ENCODE peak calls at places on chromosomes 4 and X, in ten cellular contexts. L is body of pancreas, M is transverse colon, D is sigmoid colon, Z is HCT116, G is Peyer's patch, O is ovary, W is esophagus muscularis mucosa, S is A549, V is GM12878. Q is an unnamed sample. For H3K4me1, the result is how much of the 10 kb centered on the place peaks cover.

GRCh38 chr4:61380865-61381264 is 180.7 kb downstream of the ADGRL3 start:
- DNase-seq in G (no peak), W (no peak), D (no peak), S (no peak), V (no peak), Z (no peak), M (no peak), O (no peak), L (no peak), Q (no peak)

GRCh38 chrX:40207626-40208025 is 109.9 kb upstream of the BCOR start:
- DNase-seq in M (no peak), Z (no peak), D (no peak), V (no peak), S (no peak), L (no peak), G (no peak), O (no peak), W (no peak), Q (no peak)

GRCh38 chrX:154458954-154459829 is 1.1 kb downstream of the PLXNA3 start:
- DNase-seq in V (no peak), D (no peak), S (no peak), O (no peak), M (peak), G (no peak), Z (no peak), W (no peak), L (no peak), Q (peak)

GRCh38 chr4:3401436-3402171 is 40.2 kb upstream of the HGFAC start:
- DNase-seq in D (peak), V (no peak), M (no peak), G (no peak), W (no peak), S (no peak), O (peak), L (no peak), Z (no peak), Q (peak)

GRCh38 chrX:101550825-101551767 is 749 bp downstream of the ARMCX1 start:
- DNase-seq in M (no peak), W (no peak), L (peak), V (no peak), O (peak), G (no peak), S (no peak), Z (no peak), D (peak), Q (peak)

GRCh38 chr4:2136736-2137135 is 77.6 kb downstream of the NAT8L start:
- DNase-seq in M (no peak), G (no peak), W (no peak), D (no peak), L (peak), Z (no peak), O (no peak), V (no peak), S (no peak), Q (no peak)

GRCh38 chr4:24729041-24729730 is 66.2 kb upstream of the SOD3 start:
- DNase-seq in Z (no peak), O (no peak), L (no peak), M (no peak), W (no peak), G (no peak), D (no peak), V (no peak), S (no peak), Q (no peak)

GRCh38 chr4:24470681-24471622 is 113.4 kb downstream of the DHX15 start:
- DNase-seq in V (no peak), L (peak), M (peak), D (peak), Z (no peak), S (no peak), O (peak), G (no peak), W (no peak), Q (peak)

GRCh38 chrX:78104447-78105176 is 564 bp downstream of the PGK1 start:
- DNase-seq in V (no peak), G (peak), L (peak), Z (no peak), M (peak), W (no peak), S (peak), O (peak), D (peak), Q (peak)

GRCh38 chr4:56931924-56932323 is 24.2 kb downstream of the REST start:
- DNase-seq in W (no peak), Z (no peak), O (no peak), V (no peak), S (no peak), M (no peak), L (no peak), D (no peak), G (no peak), Q (no peak)
- H3K4me1 ChIP-seq in W (under half), Z (under half), O (under half), V (under half), S (under half), M (under half), L (under half), D (under half), G (under half), Q (under half)

GRCh38 chr4:74793757-74794340 is 474 bp downstream of the BTC start:
- DNase-seq in D (peak), S (peak), L (peak), O (peak), M (peak), V (no peak), G (no peak), W (no peak), Z (no peak), Q (peak)
- TF ChIP-seq POLR2A in D (no peak), S (no peak), L (peak), O (no peak), M (peak), V (no peak), G (peak), W (no peak), Z (peak), Q (no peak)

DNA sequence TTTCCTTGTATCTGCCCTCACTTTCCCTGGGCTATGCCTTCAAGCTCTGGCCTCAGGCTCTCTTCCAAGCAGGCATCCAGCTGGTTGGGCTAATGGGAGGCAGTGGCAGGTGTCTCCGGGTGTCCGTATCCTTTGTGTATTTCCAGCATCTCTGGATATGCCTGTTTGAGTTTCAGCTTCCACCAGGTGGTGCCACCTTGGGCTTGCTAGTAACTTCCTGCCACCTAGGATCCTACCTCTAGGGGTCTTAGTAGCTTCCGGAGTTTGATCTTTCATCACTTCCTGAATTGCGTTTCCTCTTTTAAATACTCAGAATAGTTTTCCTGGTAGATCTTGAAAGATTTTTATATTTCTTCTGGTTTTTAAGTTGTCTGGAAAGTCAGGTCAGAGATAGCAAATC is 23.2 kb upstream of the ANOS1 start:
- DNase-seq in S (no peak), D (no peak), L (no peak), V (no peak), M (no peak), Z (no peak), G (no peak), W (no peak), O (no peak), Q (no peak)
- TF ChIP-seq CTCF in S (no peak), D (no peak), L (no peak), V (no peak), M (no peak), Z (no peak), G (no peak), W (no peak), O (no peak), Q (no peak)

GRCh38 chr4:147780137-147780777 is 48.4 kb downstream of the ARHGAP10 start:
- DNase-seq in O (no peak), V (peak), G (no peak), L (no peak), S (no peak), Z (no peak), W (no peak), M (peak), D (no peak), Q (no peak)
- H3K4me1 ChIP-seq in O (under half), V (under half), G (under half), L (under half), S (under half), Z (half or more), W (half or more), M (under half), D (half or more), Q (under half)

GRCh38 chr4:40196724-40197281 is at the start of gene RHOH:
- DNase-seq in L (no peak), Z (no peak), W (no peak), G (peak), S (no peak), D (no peak), M (peak), V (no peak), O (no peak), Q (no peak)
- TF ChIP-seq POLR2A in L (peak), Z (no peak), W (peak), G (peak), S (no peak), D (no peak), M (peak), V (peak), O (no peak), Q (no peak)

GRCh38 chr4:173415885-173416658 is 17.2 kb upstream of the SCRG1 start:
- DNase-seq in V (no peak), Z (no peak), S (no peak), W (no peak), M (peak), G (no peak), L (peak), D (peak), O (no peak), Q (no peak)
- TF ChIP-seq CTCF in V (no peak), Z (no peak), S (no peak), W (peak), M (no peak), G (no peak), L (no peak), D (no peak), O (no peak), Q (no peak)

GRCh38 chr4:10178763-10179162 is 62.2 kb upstream of the WDR1 start:
- DNase-seq in M (no peak), L (no peak), G (no peak), D (no peak), S (no peak), V (no peak), O (no peak), Z (no peak), W (no peak), Q (no peak)
- H3K4me1 ChIP-seq in M (under half), L (under half), G (under half), D (under half), S (under half), V (under half), O (under half), Z (under half), W (under half), Q (under half)

GRCh38 chr4:178612725-178613124 is 1170.5 kb upstream of the AGA start:
- DNase-seq in O (no peak), Z (no peak), W (no peak), M (no peak), V (no peak), L (no peak), D (no peak), G (no peak), S (no peak), Q (no peak)

DNA sequence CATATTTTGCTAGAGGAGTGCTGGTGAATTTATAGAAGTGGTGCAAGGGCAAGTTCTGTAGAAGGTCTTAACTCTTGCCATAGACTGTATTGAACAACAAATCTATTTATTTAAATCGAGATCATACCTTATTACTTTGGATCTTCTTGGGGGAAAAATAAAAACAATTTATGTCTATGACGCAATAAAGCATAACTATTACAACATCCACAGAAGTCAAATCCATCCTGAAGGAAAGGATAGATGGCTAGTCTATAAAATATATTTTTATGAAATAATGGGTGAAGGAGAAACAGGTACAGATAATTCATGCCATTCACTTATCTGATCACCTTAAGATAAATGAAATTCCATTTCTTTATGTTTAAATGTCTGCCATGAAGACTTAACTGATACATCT is 1168.8 kb upstream of the AGA start:
- DNase-seq in M (no peak), S (no peak), G (no peak), O (no peak), W (no peak), D (no peak), L (no peak), Z (no peak), V (no peak), Q (no peak)
- TF ChIP-seq POLR2A in M (no peak), S (no peak), G (no peak), O (no peak), W (no peak), D (no peak), L (no peak), Z (no peak), V (no peak), Q (no peak)

GRCh38 chr4:142823796-142824195 is 22.3 kb downstream of the INPP4B start:
- DNase-seq in M (no peak), S (no peak), D (no peak), G (no peak), O (no peak), Z (no peak), W (no peak), V (no peak), L (no peak), Q (no peak)
- TF ChIP-seq CTCF in M (no peak), S (no peak), D (no peak), G (no peak), O (no peak), Z (no peak), W (no peak), V (no peak), L (no peak), Q (no peak)

GRCh38 chr4:38866973-38867477 is 581 bp upstream of the FAM114A1 start:
- DNase-seq in W (no peak), Z (no peak), M (no peak), S (no peak), O (no peak), D (no peak), L (no peak), V (no peak), G (no peak), Q (no peak)

GRCh38 chr4:38867478-38868054 is at the start of gene FAM114A1:
- DNase-seq in M (peak), O (peak), D (peak), S (peak), V (no peak), G (peak), W (no peak), L (peak), Z (no peak), Q (peak)

GRCh38 chr4:38870098-38870850 is 2.7 kb downstream of the FAM114A1 start:
- DNase-seq in L (no peak), V (no peak), G (no peak), D (peak), Z (no peak), S (no peak), O (peak), W (no peak), M (no peak), Q (no peak)

GRCh38 chr4:38869511-38869910 is 1.9 kb downstream of the FAM114A1 start:
- DNase-seq in M (no peak), Z (no peak), S (no peak), G (no peak), V (no peak), L (no peak), W (no peak), D (no peak), O (no peak), Q (no peak)

DNA sequence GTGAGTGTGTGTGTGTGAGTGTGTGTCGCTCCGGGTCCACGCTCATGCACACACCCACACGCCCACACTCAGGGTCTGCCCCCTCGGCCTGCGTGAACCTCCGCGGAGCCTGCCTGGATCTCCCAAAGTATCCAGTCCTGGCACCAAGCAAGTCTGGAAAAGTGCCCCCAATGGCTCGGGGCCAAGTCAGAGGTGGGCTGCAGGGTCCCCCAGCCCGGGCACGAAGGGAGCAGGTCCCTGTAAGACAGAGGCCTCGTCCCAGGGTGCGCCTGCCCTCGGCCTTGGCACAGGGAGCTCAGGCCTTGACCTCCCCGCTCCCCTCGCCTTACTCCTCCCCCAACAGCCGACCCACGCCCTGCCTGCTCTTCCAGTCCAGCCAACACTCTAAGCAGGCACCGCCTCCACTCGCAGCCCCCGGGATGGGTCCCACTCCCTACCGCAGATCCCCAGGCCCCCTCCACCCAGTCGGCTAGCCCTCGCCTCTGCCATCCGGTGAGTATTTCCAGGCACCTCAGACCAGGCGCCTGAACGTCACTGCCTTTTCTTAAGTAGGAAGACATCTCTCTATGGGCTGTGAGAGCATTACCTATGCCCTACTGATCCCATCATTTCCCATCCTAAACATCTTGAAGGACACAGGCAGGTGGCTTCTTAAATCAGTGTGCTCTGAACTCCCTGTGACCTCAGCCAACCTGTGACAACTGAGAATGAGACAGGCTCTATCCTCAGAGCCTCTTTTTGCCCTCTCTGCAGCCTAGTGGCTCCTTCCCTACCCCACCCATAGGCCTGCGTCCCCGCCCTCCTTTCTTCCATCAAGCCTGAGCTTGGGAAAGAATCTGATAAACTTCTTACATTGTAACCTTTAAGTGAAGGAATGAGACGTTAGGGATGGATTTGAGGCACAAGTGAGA is 704 bp downstream of the FAM114A1 start:
- DNase-seq in O (peak), M (peak), G (no peak), W (no peak), L (peak), V (no peak), D (peak), S (no peak), Z (no peak), Q (peak)
- H3K4me1 ChIP-seq in O (under half), M (under half), G (under half), W (half or more), L (under half), V (under half), D (half or more), S (under half), Z (under half), Q (under half)